ENCODE peak calls at places on chromosome 13, in five cellular contexts. C is transverse colon, Z is AG04449, J is uterus, Q is mucosa of descending colon. F is an unnamed sample.

GRCh38 chr13:20713751-20714150 is 10.3 kb downstream of the IL17D start:
- DNase-seq in C (no peak), Q (no peak), J (no peak), Z (no peak), F (peak; percentile 70)

GRCh38 chr13:23707674-23708073 is 137.5 kb downstream of the TNFRSF19 start:
- DNase-seq in C (no peak), J (no peak), Z (no peak), Q (no peak), F (peak; percentile 64)

GRCh38 chr13:85864963-85865530 is 65.8 kb upstream of the SLITRK6 start:
- DNase-seq in J (no peak), Z (no peak), C (no peak), Q (peak; percentile 5), F (peak; percentile 2)

GRCh38 chr13:37194428-37194861 is 89.0 kb upstream of the CSNK1A1L start:
- DNase-seq in Q (no peak), C (no peak), Z (peak; percentile 68), J (no peak), F (peak; percentile 85)

GRCh38 chr13:47798906-47799305 is 202.2 kb downstream of the SUCLA2 start:
- DNase-seq in Q (no peak), J (no peak), Z (no peak), C (no peak), F (peak; percentile 42)

GRCh38 chr13:27396252-27396846 is 28.1 kb upstream of the GTF3A start:
- DNase-seq in J (no peak), Q (no peak), Z (no peak), C (no peak), F (no peak)

GRCh38 chr13:42041684-42042035 is 6.8 kb upstream of the DGKH start:
- DNase-seq in Q (peak; percentile 65), C (peak; percentile 62), J (peak; percentile 64), Z (no peak), F (peak; percentile 68)

GRCh38 chr13:99895428-99895998 is 76.1 kb downstream of the ZIC5 start:
- DNase-seq in Q (no peak), J (no peak), Z (no peak), C (no peak), F (no peak)

GRCh38 chr13:80235131-80235530 is 105.8 kb downstream of the SPRY2 start:
- DNase-seq in C (no peak), J (no peak), Z (no peak), Q (peak; percentile 19), F (no peak)

GRCh38 chr13:100533588-100534041 is 55.0 kb downstream of the GGACT start:
- DNase-seq in J (no peak), Z (no peak), C (no peak), Q (peak; percentile 36), F (no peak)

GRCh38 chr13:40440990-40441820 is 225.2 kb downstream of the FOXO1 start:
- DNase-seq in Z (no peak), Q (peak; percentile 70), C (peak; percentile 71), J (peak; percentile 78), F (peak; percentile 69)

GRCh38 chr13:35876601-35877000 is 254.6 kb downstream of the DCLK1 start:
- DNase-seq in J (no peak), C (no peak), Q (no peak), Z (no peak), F (no peak)

GRCh38 chr13:45393941-45394570 is 24.1 kb downstream of the SLC25A30 start:
- DNase-seq in J (peak; percentile 39), Z (no peak), Q (peak; percentile 61), C (peak; percentile 41), F (peak; percentile 63)

GRCh38 chr13:40764587-40765403 is 6.2 kb downstream of the MRPS31 start:
- DNase-seq in J (no peak), Q (peak; percentile 65), C (no peak), Z (no peak), F (peak; percentile 57)

GRCh38 chr13:47594833-47595232 is 406.2 kb downstream of the SUCLA2 start:
- DNase-seq in Q (no peak), Z (no peak), J (no peak), C (no peak), F (peak; percentile 38)

GRCh38 chr13:110200276-110200675 is 106.7 kb downstream of the COL4A1 start:
- DNase-seq in Q (no peak), J (no peak), Z (no peak), C (no peak), F (no peak)

GRCh38 chr13:103351035-103351828 is 285.0 kb upstream of the SLC10A2 start:
- DNase-seq in Q (no peak), Z (no peak), C (peak; percentile 10), J (no peak), F (peak; percentile 18)

GRCh38 chr13:94079876-94080275 is 399.6 kb downstream of the DCT start:
- DNase-seq in Z (no peak), C (no peak), Q (no peak), J (no peak), F (peak; percentile 92)

GRCh38 chr13:50697746-50698526 is 145.6 kb downstream of the DLEU7 start:
- DNase-seq in Z (no peak), J (no peak), C (no peak), Q (no peak), F (no peak)

GRCh38 chr13:24152292-24153214 is 8.0 kb upstream of the SPATA13 start:
- DNase-seq in Q (no peak), C (no peak), Z (no peak), J (no peak), F (no peak)

GRCh38 chr13:49927755-49928154 is 8.4 kb downstream of the SPRYD7 start:
- DNase-seq in C (no peak), J (no peak), Q (no peak), Z (peak; percentile 65), F (peak; percentile 72)

GRCh38 chr13:87810920-87811344 is 139.8 kb downstream of the SLITRK5 start:
- DNase-seq in C (no peak), J (no peak), Q (peak; percentile 35), Z (no peak), F (no peak)

GRCh38 chr13:98352226-98352625 is 175.2 kb upstream of the RNF113B start:
- DNase-seq in C (no peak), J (no peak), Q (no peak), Z (no peak), F (no peak)

GRCh38 chr13:98348476-98348875 is 171.4 kb upstream of the RNF113B start:
- DNase-seq in Z (no peak), Q (no peak), J (no peak), C (no peak), F (no peak)

GRCh38 chr13:98351636-98352035 is 174.6 kb upstream of the RNF113B start:
- DNase-seq in Q (no peak), C (no peak), Z (no peak), J (no peak), F (no peak)

GRCh38 chr13:98350746-98351330 is 173.8 kb upstream of the RNF113B start:
- DNase-seq in Z (no peak), C (no peak), J (no peak), Q (no peak), F (no peak)

GRCh38 chr13:98349731-98350305 is 172.7 kb upstream of the RNF113B start:
- DNase-seq in Q (no peak), Z (no peak), J (no peak), C (peak; percentile 14), F (no peak)
- TF ChIP-seq CTCF in Q (no peak), Z (no peak), J (no peak), C (no peak), F (no peak)

DNA sequence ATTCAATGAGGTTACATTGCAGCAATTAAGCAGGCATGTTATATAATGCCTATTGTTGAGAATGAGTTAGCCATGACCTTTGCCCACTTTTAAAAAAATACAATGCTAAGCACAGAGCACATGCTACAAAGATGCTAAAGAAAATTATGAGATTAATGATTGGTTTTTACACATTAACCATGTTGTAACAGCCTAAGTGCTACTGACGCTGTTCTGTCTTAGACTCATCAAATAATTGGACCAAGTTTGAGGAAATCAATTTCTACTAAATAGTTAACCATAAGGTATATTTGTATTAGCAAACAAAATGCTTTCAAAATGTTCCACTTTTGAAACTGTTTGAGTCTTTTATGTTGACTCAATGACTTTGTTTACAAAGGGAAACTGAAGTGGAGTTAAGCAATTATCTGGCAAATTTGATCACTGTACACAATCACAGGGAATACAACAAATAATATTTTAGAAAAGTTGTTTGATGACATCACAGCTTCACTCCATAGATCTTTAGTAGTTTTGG is 14.3 kb downstream of the MIR17HG start:
- DNase-seq in C (no peak), Q (no peak), Z (no peak), J (no peak), F (no peak)
- H3K4me3 ChIP-seq in C (no peak overlapping the region), Q (no peak overlapping the region), Z (no peak overlapping the region), J (no peak overlapping the region), F (no peak overlapping the region)

GRCh38 chr13:69566104-69566716 is 541.4 kb upstream of the ATXN8OS start:
- DNase-seq in Q (no peak), Z (no peak), C (no peak), J (no peak), F (no peak)

GRCh38 chr13:69567514-69567913 is 540.1 kb upstream of the ATXN8OS start:
- DNase-seq in Q (no peak), C (no peak), Z (no peak), J (no peak), F (no peak)

GRCh38 chr13:69565334-69565733 is 542.3 kb upstream of the ATXN8OS start:
- DNase-seq in Z (no peak), Q (peak; percentile 35), C (peak; percentile 12), J (no peak), F (peak; percentile 4)
- TF ChIP-seq CTCF in Z (no peak), Q (no peak), C (peak; percentile 31), J (no peak), F (no peak)

GRCh38 chr13:107847406-107847805 is 367.9 kb downstream of the LIG4 start:
- DNase-seq in Z (no peak), C (no peak), Q (no peak), J (no peak), F (no peak)
- H3K4me3 ChIP-seq in Z (no peak overlapping the region), C (no peak overlapping the region), Q (no peak overlapping the region), J (no peak overlapping the region), F (no peak overlapping the region)

GRCh38 chr13:70339738-70340137 is 231.5 kb upstream of the KLHL1 start:
- DNase-seq in Z (no peak), Q (peak; percentile 35), C (no peak), J (no peak), F (no peak)
- TF ChIP-seq CTCF in Z (no peak), Q (peak; percentile 11), C (peak; percentile 50), J (no peak), F (no peak)

GRCh38 chr13:113109151-113110047 is 3.8 kb downstream of the F7 start:
- DNase-seq in C (no peak), Z (no peak), Q (no peak), J (no peak), F (no peak)
- H3K4me3 ChIP-seq in C (no peak overlapping the region), Z (no peak overlapping the region), Q (no peak overlapping the region), J (no peak overlapping the region), F (no peak overlapping the region)

GRCh38 chr13:84570831-84571230 is 688.6 kb upstream of the SLITRK1 start:
- DNase-seq in C (no peak), Q (no peak), Z (no peak), J (no peak), F (peak; percentile 41)

GRCh38 chr13:84571264-84571663 is 689.0 kb upstream of the SLITRK1 start:
- DNase-seq in Z (no peak), C (no peak), J (no peak), Q (no peak), F (no peak)

GRCh38 chr13:84574851-84575250 is 692.6 kb upstream of the SLITRK1 start:
- DNase-seq in Z (peak; percentile 4), C (no peak), J (no peak), Q (no peak), F (peak; percentile 33)
- TF ChIP-seq CTCF in Z (peak; percentile 22), C (no peak), J (no peak), Q (no peak), F (peak; percentile 43)

F was measured in fibroblast of mammary gland.